ENCODE peak calls at places on chromosomes 3 and 15, in six cellular contexts. M, G, T, W, N and R are unnamed samples.

GRCh38 chr3:68819361-68819760 is 113.0 kb downstream of the TAFA4 start:
- DNase-seq in M (no peak), G (no peak), T (no peak), W (no peak), N (no peak), R (no peak)

GRCh38 chr15:92168284-92168683 is 225.4 kb upstream of the ST8SIA2 start:
- DNase-seq in M (no peak), G (no peak), T (no peak), W (no peak), N (no peak), R (no peak)

GRCh38 chr3:15279671-15280402 is 52.5 kb downstream of the SH3BP5 start:
- DNase-seq in M (no peak), G (no peak), T (no peak), W (no peak), N (no peak), R (no peak)

GRCh38 chr3:151971814-151972579 is 98.6 kb downstream of the SUCNR1 start:
- DNase-seq in M (no peak), G (no peak), T (no peak), W (no peak), N (no peak), R (no peak)

GRCh38 chr3:64675848-64676247 is 12.0 kb downstream of the ADAMTS9 start:
- DNase-seq in M (no peak), G (no peak), T (no peak), W (no peak), N (no peak), R (no peak)

GRCh38 chr3:89851974-89852621 is 744.7 kb downstream of the EPHA3 start:
- DNase-seq in M (peak), G (peak), T (peak), W (peak), N (no peak), R (no peak)

GRCh38 chr3:159263750-159264561 is 462.1 kb downstream of the MFSD1 start:
- DNase-seq in M (no peak), G (peak), T (peak), W (peak), N (peak), R (peak)

GRCh38 chr15:99076555-99077308 is 28.1 kb upstream of the SYNM start:
- DNase-seq in M (no peak), G (peak), T (no peak), W (peak), N (peak), R (peak)

GRCh38 chr3:159881208-159881607 is 107.4 kb upstream of the IL12A start:
- DNase-seq in M (no peak), G (no peak), T (no peak), W (no peak), N (no peak), R (no peak)

GRCh38 chr3:32354362-32354778 is 37.3 kb upstream of the CMTM7 start:
- DNase-seq in M (no peak), G (no peak), T (no peak), W (no peak), N (no peak), R (no peak)

GRCh38 chr3:10238330-10238995 is 9.8 kb upstream of the TATDN2 start:
- DNase-seq in M (no peak), G (no peak), T (no peak), W (no peak), N (no peak), R (no peak)

GRCh38 chr3:7977245-7978103 is 524.1 kb upstream of the LMCD1 start:
- DNase-seq in M (no peak), G (no peak), T (no peak), W (no peak), N (no peak), R (peak)

GRCh38 chr3:63762180-63762579 is 56.9 kb upstream of the C3orf49 start:
- DNase-seq in M (no peak), G (no peak), T (no peak), W (peak), N (no peak), R (no peak)

DNA sequence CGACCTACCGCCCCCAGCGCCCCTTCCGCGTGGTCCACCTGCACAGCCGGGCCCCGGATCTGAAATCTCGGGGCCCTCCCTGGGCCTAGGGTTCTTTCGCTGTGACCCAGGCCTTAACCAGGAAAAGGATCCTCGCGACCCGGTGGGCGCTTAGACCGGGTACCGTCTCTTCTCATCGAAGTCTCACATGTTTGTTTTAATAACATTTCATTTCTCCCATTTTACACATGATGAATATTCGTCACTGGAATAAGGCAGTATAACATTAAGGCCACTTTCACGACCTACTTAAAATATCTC is 277 bp upstream of the DALRD3 start:
- DNase-seq in M (no peak), G (no peak), T (no peak), W (peak), N (no peak), R (no peak)
- TF ChIP-seq CTCF in M (no peak), G (no peak), T (no peak), W (no peak), N (no peak), R (no peak)

GRCh38 chr3:169295912-169296311 is 367.6 kb downstream of the MECOM start:
- DNase-seq in M (no peak), G (no peak), T (no peak), W (no peak), N (no peak), R (no peak)

GRCh38 chr3:169299129-169299528 is 364.4 kb downstream of the MECOM start:
- DNase-seq in M (no peak), G (no peak), T (no peak), W (no peak), N (no peak), R (no peak)

GRCh38 chr3:169297214-169297613 is 366.3 kb downstream of the MECOM start:
- DNase-seq in M (no peak), G (no peak), T (no peak), W (no peak), N (no peak), R (no peak)

GRCh38 chr3:169298247-169298992 is 365.1 kb downstream of the MECOM start:
- DNase-seq in M (no peak), G (no peak), T (no peak), W (no peak), N (no peak), R (no peak)

GRCh38 chr3:169295126-169295525 is 368.4 kb downstream of the MECOM start:
- DNase-seq in M (no peak), G (no peak), T (no peak), W (peak), N (no peak), R (no peak)
- TF ChIP-seq CTCF in M (peak), G (peak), T (peak), W (peak), N (no peak), R (no peak)

GRCh38 chr15:55993804-55994539 is 560 bp upstream of the NEDD4 start:
- DNase-seq in M (no peak), G (peak), T (no peak), W (peak), N (peak), R (no peak)
- TF ChIP-seq CTCF in M (no peak), G (no peak), T (no peak), W (peak), N (no peak), R (no peak)

GRCh38 chr3:130894130-130894872 is 417 bp downstream of the ATP2C1 start:
- DNase-seq in M (peak), G (peak), T (peak), W (no peak), N (peak), R (peak)

GRCh38 chr3:130894873-130895330 is 1.0 kb downstream of the ATP2C1 start:
- DNase-seq in M (no peak), G (no peak), T (no peak), W (no peak), N (no peak), R (no peak)

GRCh38 chr3:130892759-130893239 is 1.1 kb upstream of the ATP2C1 start:
- DNase-seq in M (no peak), G (peak), T (peak), W (peak), N (peak), R (peak)

GRCh38 chr3:130895690-130896089 is 1.8 kb downstream of the ATP2C1 start:
- DNase-seq in M (no peak), G (no peak), T (no peak), W (no peak), N (no peak), R (no peak)

DNA sequence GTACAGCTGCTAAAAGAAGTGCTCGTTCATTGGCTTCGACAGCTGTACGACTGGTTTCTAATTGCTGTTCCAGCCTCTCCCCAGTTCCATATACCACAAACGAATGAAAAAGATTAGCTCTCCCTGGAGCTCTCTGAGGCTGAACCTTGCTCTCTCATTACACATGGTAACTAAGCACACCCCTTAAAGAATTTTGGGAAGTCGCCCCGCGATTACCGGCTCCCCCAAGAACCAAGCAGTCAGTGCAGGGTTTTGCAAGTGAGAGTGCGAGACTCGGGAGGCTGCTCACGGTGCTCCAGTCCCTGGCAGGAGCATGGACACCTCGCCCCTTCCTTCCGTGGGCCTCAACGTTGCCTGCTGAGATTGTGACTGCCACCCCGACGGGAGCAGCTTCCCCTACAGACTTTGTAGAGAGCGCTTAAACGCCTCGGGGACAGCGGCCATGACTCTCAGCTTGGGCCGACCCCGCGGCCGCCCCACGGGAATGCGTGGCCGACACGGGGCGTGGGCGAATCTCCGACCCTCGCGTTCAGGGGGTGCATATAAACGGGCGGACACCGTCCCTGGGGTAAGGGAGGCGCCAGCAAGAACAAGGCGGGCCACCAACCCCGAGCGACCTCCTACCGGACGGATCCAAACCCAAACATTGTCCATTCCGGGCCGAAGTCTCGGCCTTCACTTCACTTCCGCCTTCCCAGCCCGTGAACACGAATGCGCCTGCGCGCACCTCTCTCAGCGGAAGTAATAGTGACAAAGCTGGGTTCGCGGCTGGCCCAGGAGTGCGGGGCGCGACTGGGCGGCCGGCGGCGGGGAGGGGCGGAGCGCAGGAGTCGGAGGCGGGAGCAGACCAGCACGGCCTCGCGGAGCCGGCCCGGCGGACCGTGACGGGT is at the start of gene ATP2C1:
- DNase-seq in M (peak), G (peak), T (peak), W (peak), N (peak), R (peak)
- TF ChIP-seq CTCF in M (peak), G (peak), T (peak), W (no peak), N (no peak), R (no peak)

GRCh38 chr3:61639991-61640390 is 78.6 kb downstream of the PTPRG start:
- DNase-seq in M (no peak), G (no peak), T (no peak), W (no peak), N (no peak), R (no peak)
- TF ChIP-seq CTCF in M (no peak), G (no peak), T (no peak), W (no peak), N (no peak), R (no peak)

GRCh38 chr15:47588968-47589367 is 128.3 kb upstream of the SEMA6D start:
- DNase-seq in M (no peak), G (no peak), T (no peak), W (no peak), N (no peak), R (no peak)
- TF ChIP-seq CTCF in M (no peak), G (no peak), T (no peak), W (no peak), N (no peak), R (no peak)

GRCh38 chr15:95922431-95922830 is 408.1 kb upstream of the NR2F2 start:
- DNase-seq in M (no peak), G (no peak), T (no peak), W (no peak), N (no peak), R (no peak)
- TF ChIP-seq CTCF in M (no peak), G (no peak), T (no peak), W (no peak), N (no peak), R (no peak)

GRCh38 chr15:77768107-77768506 is 135.4 kb upstream of the LINGO1 start:
- DNase-seq in M (no peak), G (no peak), T (no peak), W (no peak), N (no peak), R (no peak)
- TF ChIP-seq CTCF in M (no peak), G (no peak), T (peak), W (no peak), N (no peak), R (no peak)

GRCh38 chr15:57589276-57590073 is 2.2 kb upstream of the MYZAP start:
- DNase-seq in M (no peak), G (no peak), T (no peak), W (no peak), N (no peak), R (no peak)

GRCh38 chr15:57592836-57593420 is 1.2 kb downstream of the MYZAP start:
- DNase-seq in M (no peak), G (no peak), T (no peak), W (no peak), N (no peak), R (no peak)

GRCh38 chr15:57591237-57591821 is 375 bp upstream of the MYZAP start:
- DNase-seq in M (no peak), G (no peak), T (no peak), W (no peak), N (no peak), R (no peak)

GRCh38 chr15:57592426-57592825 is 722 bp downstream of the MYZAP start:
- DNase-seq in M (no peak), G (no peak), T (no peak), W (no peak), N (no peak), R (no peak)

GRCh38 chr15:57591822-57592367 is at the start of gene MYZAP:
- DNase-seq in M (peak), G (peak), T (peak), W (peak), N (peak), R (peak)
- TF ChIP-seq CTCF in M (no peak), G (no peak), T (no peak), W (no peak), N (no peak), R (no peak)